ENCODE peak calls at places on chromosomes 1 and 21, in five cellular contexts. E is lower lobe of right lung, J is K562, V is progenitor cell of endocrine pancreas, L is endothelial cell. T is an unnamed sample.

GRCh38 chr21:40618216-40618615 is 228.7 kb downstream of the DSCAM start:
- DNase-seq in E (no peak), J (no peak), L (no peak), V (no peak), T (peak)

GRCh38 chr1:236223273-236223672 is 58.5 kb downstream of the ERO1B start:
- DNase-seq in V (no peak), J (no peak), E (no peak), L (no peak), T (no peak)

GRCh38 chr1:31683997-31684396 is 19.8 kb downstream of the COL16A1 start:
- DNase-seq in L (peak), J (peak), V (no peak), E (no peak), T (no peak)

GRCh38 chr1:236861560-236862230 is 66.6 kb downstream of the MTR start:
- DNase-seq in J (no peak), E (no peak), V (no peak), L (no peak), T (no peak)

GRCh38 chr1:218900621-218901020 is 273.1 kb upstream of the LYPLAL1 start:
- DNase-seq in L (no peak), E (no peak), V (no peak), J (no peak), T (no peak)

GRCh38 chr21:15121655-15122120 is 56.9 kb upstream of the NRIP1 start:
- DNase-seq in L (no peak), E (peak), V (no peak), J (no peak), T (no peak)

GRCh38 chr1:84538599-84538998 is 32.2 kb upstream of the GNG5 start:
- DNase-seq in E (no peak), V (no peak), J (no peak), L (no peak), T (no peak)

GRCh38 chr21:39088831-39089380 is 94.3 kb downstream of the PSMG1 start:
- DNase-seq in E (no peak), L (no peak), V (no peak), J (peak), T (no peak)

GRCh38 chr1:225684741-225685140 is 31.8 kb upstream of the ENAH start:
- DNase-seq in J (no peak), E (no peak), V (no peak), L (no peak), T (no peak)

GRCh38 chr1:3541930-3542329 is 69.4 kb downstream of the MEGF6 start:
- DNase-seq in V (no peak), L (peak), E (no peak), J (no peak), T (no peak)

GRCh38 chr1:176811896-176812295 is 348.9 kb downstream of the PAPPA2 start:
- DNase-seq in J (no peak), L (no peak), E (no peak), V (no peak), T (no peak)

GRCh38 chr1:34266127-34266951 is 89.6 kb downstream of the C1orf94 start:
- DNase-seq in E (no peak), L (peak), J (no peak), V (no peak), T (peak)

GRCh38 chr1:246142320-246142893 is 364.7 kb downstream of the SMYD3 start:
- DNase-seq in L (no peak), J (peak), V (no peak), E (no peak), T (no peak)

GRCh38 chr1:101101362-101101761 is 75.8 kb upstream of the DPH5 start:
- DNase-seq in E (no peak), L (no peak), J (no peak), V (no peak), T (no peak)

GRCh38 chr1:66214901-66215300 is 319.1 kb upstream of the SGIP1 start:
- DNase-seq in L (no peak), J (no peak), V (no peak), E (no peak), T (no peak)

GRCh38 chr1:9426291-9426711 is 113.0 kb upstream of the SLC25A33 start:
- DNase-seq in V (no peak), J (no peak), E (no peak), L (peak), T (no peak)

GRCh38 chr1:172647110-172647564 is 11.8 kb upstream of the FASLG start:
- DNase-seq in L (no peak), E (no peak), J (no peak), V (no peak), T (no peak)

GRCh38 chr1:228315945-228316588 is 90.6 kb downstream of the TRIM11 start:
- DNase-seq in E (peak), V (no peak), J (peak), L (no peak), T (no peak)

GRCh38 chr1:10007161-10007560 is 10.1 kb downstream of the RBP7 start:
- DNase-seq in V (no peak), J (no peak), E (no peak), L (no peak), T (no peak)

GRCh38 chr1:234848972-234849641 is 239.1 kb upstream of the IRF2BP2 start:
- DNase-seq in J (no peak), E (no peak), L (no peak), V (no peak), T (no peak)

GRCh38 chr1:245153645-245154428 is 948 bp upstream of the KIF26B start:
- DNase-seq in E (peak), L (peak), J (peak), V (peak), T (peak)

GRCh38 chr1:229508823-229509337 is 739 bp upstream of the NUP133 start:
- DNase-seq in J (peak), L (no peak), V (no peak), E (no peak), T (no peak)

GRCh38 chr21:45017376-45017960 is 56.9 kb upstream of the ADARB1 start:
- DNase-seq in V (no peak), J (no peak), L (no peak), E (no peak), T (no peak)

GRCh38 chr1:11681071-11681771 is at the start of gene MAD2L2:
- DNase-seq in L (peak), J (peak), V (peak), E (peak), T (peak)

GRCh38 chr21:36647279-36648093 is 51.4 kb upstream of the SIM2 start:
- DNase-seq in J (no peak), E (no peak), L (peak), V (no peak), T (peak)

GRCh38 chr1:162197615-162198497 is 128.4 kb downstream of the NOS1AP start:
- DNase-seq in V (no peak), J (no peak), E (no peak), L (no peak), T (no peak)

GRCh38 chr1:8598783-8599182 is 218.7 kb downstream of the RERE start:
- DNase-seq in J (no peak), L (no peak), E (no peak), V (no peak), T (peak)

GRCh38 chr1:48677306-48678287 is 99.1 kb downstream of the BEND5 start:
- DNase-seq in J (peak), V (peak), E (peak), L (peak), T (peak)

GRCh38 chr1:205470131-205470530 is 14.3 kb upstream of the BLACAT1 start:
- DNase-seq in J (peak), L (no peak), V (no peak), E (no peak), T (no peak)

GRCh38 chr1:207071426-207071825 is 17.2 kb upstream of the C4BPB start:
- DNase-seq in V (no peak), L (no peak), J (no peak), E (no peak), T (no peak)

GRCh38 chr1:214423045-214423444 is 128.4 kb downstream of the PTPN14 start:
- DNase-seq in V (no peak), L (no peak), J (no peak), E (no peak), T (no peak)

GRCh38 chr1:43991476-43992231 is at the start of gene CCDC24:
- DNase-seq in V (peak), E (peak), J (peak), L (peak), T (peak)

GRCh38 chr1:107965112-107965991 is at the start of gene VAV3:
- DNase-seq in L (peak), J (no peak), E (peak), V (peak), T (peak)

GRCh38 chr1:41528726-41529605 is 44.5 kb upstream of the EDN2 start:
- DNase-seq in V (no peak), L (no peak), E (no peak), J (no peak), T (no peak)

GRCh38 chr21:38567577-38568360 is 69.5 kb upstream of the ERG start:
- DNase-seq in V (no peak), E (no peak), J (no peak), L (no peak), T (peak)

GRCh38 chr1:222257024-222257423 is 290.9 kb downstream of the HHIPL2 start:
- DNase-seq in V (no peak), E (no peak), J (no peak), L (no peak), T (no peak)

GRCh38 chr1:207903053-207903452 is 7.9 kb downstream of the CD34 start:
- DNase-seq in V (no peak), L (no peak), E (no peak), J (peak), T (no peak)

GRCh38 chr21:45373991-45374816 is 30.8 kb upstream of the COL18A1 start:
- DNase-seq in L (no peak), V (no peak), E (peak), J (no peak), T (no peak)

GRCh38 chr1:205133287-205133686 is 11.5 kb upstream of the RBBP5 start:
- DNase-seq in V (no peak), J (no peak), L (no peak), E (no peak), T (no peak)

GRCh38 chr1:36612881-36613280 is 130.2 kb upstream of the CSF3R start:
- DNase-seq in V (no peak), E (no peak), J (no peak), L (peak), T (no peak)
- TF ChIP-seq CTCF in V (peak), E (no peak), J (peak), L (no peak), T (no peak)

GRCh38 chr1:150987928-150988327 is 5.8 kb downstream of the ANXA9 start:
- DNase-seq in V (no peak), J (no peak), L (no peak), E (no peak), T (no peak)

GRCh38 chr1:150994248-150994647 is 12.2 kb downstream of the ANXA9 start:
- DNase-seq in L (no peak), J (no peak), V (no peak), E (no peak), T (no peak)

GRCh38 chr1:150995896-150996295 is 10.8 kb downstream of the MINDY1 start:
- DNase-seq in E (no peak), V (no peak), L (peak), J (peak), T (peak)

GRCh38 chr1:150997126-150997872 is 9.4 kb downstream of the MINDY1 start:
- DNase-seq in J (no peak), V (no peak), E (no peak), L (no peak), T (no peak)

DNA sequence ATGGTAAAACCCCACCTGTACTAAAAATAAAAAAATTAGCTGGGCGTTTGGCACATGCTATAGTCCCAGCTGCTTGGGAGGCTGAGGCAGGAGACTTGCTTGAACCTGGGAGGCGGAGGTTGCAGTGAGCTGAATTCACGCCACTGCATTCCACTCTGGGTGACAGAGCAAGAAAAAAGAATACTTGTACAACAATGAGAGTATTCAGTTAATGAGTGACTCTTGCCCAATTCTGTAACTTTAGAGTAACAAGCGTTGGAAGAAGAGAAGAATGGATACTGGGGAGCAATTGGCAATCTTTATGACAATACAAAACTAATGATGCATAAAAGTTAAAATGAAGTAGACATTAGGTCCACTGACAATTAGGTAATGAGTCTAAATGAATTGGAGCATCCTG is 10.5 kb downstream of the ANXA9 start:
- DNase-seq in L (no peak), J (no peak), V (no peak), E (no peak), T (no peak)
- TF ChIP-seq CTCF in L (no peak), J (no peak), V (no peak), E (no peak), T (no peak)

GRCh38 chr1:29496701-29497100 is 260.4 kb downstream of the PTPRU start:
- DNase-seq in J (no peak), L (no peak), V (no peak), E (no peak), T (no peak)
- TF ChIP-seq CTCF in J (peak), L (no peak), V (no peak), E (no peak), T (no peak)

GRCh38 chr1:23099171-23099536 is 69.5 kb downstream of the LUZP1 start:
- DNase-seq in L (no peak), V (no peak), E (no peak), J (no peak), T (no peak)

GRCh38 chr1:23098463-23099170 is 70.0 kb downstream of the LUZP1 start:
- DNase-seq in L (peak), E (no peak), J (peak), V (peak), T (peak)

GRCh38 chr1:23101891-23102688 is 66.6 kb downstream of the LUZP1 start:
- DNase-seq in V (no peak), L (no peak), E (no peak), J (no peak), T (no peak)

GRCh38 chr1:23101101-23101827 is 67.4 kb downstream of the LUZP1 start:
- DNase-seq in J (no peak), V (no peak), L (no peak), E (no peak), T (no peak)

GRCh38 chr1:23100074-23100748 is 68.4 kb downstream of the LUZP1 start:
- DNase-seq in V (no peak), E (no peak), L (peak), J (no peak), T (no peak)
- TF ChIP-seq CTCF in V (no peak), E (no peak), L (no peak), J (no peak), T (no peak)